ENCODE peak calls at places on chromosomes 13 and 19, in five cellular contexts. I is body of pancreas, A is adrenal gland, C is stomach, G is transverse colon. O is an unnamed sample.

GRCh38 chr19:15199219-15199651 is 1.6 kb downstream of the NOTCH3 start:
- DNase-seq in I (no peak), G (no peak), A (no peak), C (no peak), O (no peak)

GRCh38 chr19:34299576-34299975 is 45.2 kb downstream of the GARRE1 start:
- DNase-seq in I (no peak), C (no peak), A (no peak), G (no peak), O (no peak)

GRCh38 chr13:99293178-99293577 is 14.0 kb downstream of the GPR183 start:
- DNase-seq in C (no peak), G (no peak), I (no peak), A (no peak), O (no peak)

GRCh38 chr13:93847162-93847561 is 620.6 kb downstream of the GPC6 start:
- DNase-seq in I (no peak), G (no peak), C (no peak), A (no peak), O (no peak)

GRCh38 chr13:67574320-67575233 is 344.4 kb upstream of the PCDH9 start:
- DNase-seq in G (no peak), C (no peak), I (no peak), A (no peak), O (no peak)

GRCh38 chr19:34254552-34255432 is at the start of gene GARRE1:
- DNase-seq in C (peak; percentile 91), A (peak; percentile 88), I (peak; percentile 87), G (peak; percentile 46), O (peak; percentile 42)

GRCh38 chr13:30702006-30702405 is 33.3 kb upstream of the ALOX5AP start:
- DNase-seq in I (no peak), A (no peak), G (no peak), C (no peak), O (no peak)

GRCh38 chr19:9956956-9957355 is 20.6 kb upstream of the OLFM2 start:
- DNase-seq in A (no peak), C (no peak), I (no peak), G (no peak), O (no peak)

GRCh38 chr19:4692275-4693077 is 22.3 kb upstream of the MYDGF start:
- DNase-seq in A (no peak), C (no peak), G (no peak), I (no peak), O (no peak)

GRCh38 chr13:106534844-106535551 is 464 bp downstream of the EFNB2 start:
- DNase-seq in C (peak; percentile 35), G (no peak), A (no peak), I (peak; percentile 25), O (no peak)

GRCh38 chr13:75679459-75679858 is 43.3 kb downstream of the LMO7 start:
- DNase-seq in G (no peak), A (no peak), I (no peak), C (no peak), O (no peak)

GRCh38 chr19:29273000-29273691 is 60.2 kb upstream of the UQCRFS1 start:
- DNase-seq in I (no peak), A (no peak), G (no peak), C (no peak), O (no peak)

GRCh38 chr13:32745509-32745908 is 159.3 kb downstream of the PDS5B start:
- DNase-seq in C (no peak), G (no peak), I (no peak), A (no peak), O (no peak)

GRCh38 chr19:8208119-8208709 is 956 bp upstream of the CERS4 start:
- DNase-seq in G (no peak), I (peak; percentile 52), A (no peak), C (peak; percentile 60), O (no peak)

GRCh38 chr19:58212336-58213074 is 16.2 kb upstream of the ZNF544 start:
- DNase-seq in C (no peak), A (no peak), G (no peak), I (no peak), O (no peak)

GRCh38 chr13:40993119-40993518 is 26.0 kb downstream of the ELF1 start:
- DNase-seq in G (peak; percentile 26), C (no peak), A (no peak), I (peak; percentile 56), O (no peak)

GRCh38 chr13:89407357-89407756 is 1736.2 kb downstream of the SLITRK5 start:
- DNase-seq in G (no peak), C (no peak), A (no peak), I (no peak), O (no peak)

GRCh38 chr13:20177049-20177831 is 15.5 kb downstream of the GJB2 start:
- DNase-seq in I (no peak), A (no peak), C (no peak), G (no peak), O (no peak)

DNA sequence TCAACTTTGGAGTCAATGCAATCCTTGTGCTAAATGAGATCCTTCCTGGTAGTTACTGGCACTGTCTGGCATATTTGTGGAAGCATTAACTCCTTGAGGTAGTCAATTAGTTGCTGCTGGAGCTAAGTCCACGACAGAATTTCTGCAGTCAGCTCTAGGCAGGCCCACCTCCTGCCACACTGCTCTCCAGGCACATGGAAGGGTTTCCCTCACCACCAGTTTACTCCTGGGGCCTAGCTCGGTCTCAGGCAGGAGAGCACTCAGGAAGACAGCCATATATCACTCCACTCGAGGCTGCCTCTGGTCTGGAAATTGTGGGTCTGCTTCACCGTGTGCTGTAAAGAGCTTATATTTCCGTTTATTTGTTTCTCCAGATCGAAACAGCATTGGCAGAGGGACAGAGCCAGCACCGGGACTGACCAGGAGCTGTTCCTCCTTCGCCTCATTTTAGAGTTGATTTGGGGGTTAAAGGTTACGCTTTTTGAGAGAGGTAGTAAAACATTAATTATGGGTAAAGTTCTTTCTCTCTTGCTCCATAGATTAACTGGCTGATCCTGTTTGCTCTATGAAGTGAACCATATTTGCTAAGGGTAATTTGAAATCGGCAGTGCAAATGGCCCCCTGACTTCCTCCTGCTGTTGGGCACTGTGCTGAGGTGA is 20.6 kb upstream of the GTF3A start:
- DNase-seq in C (peak; percentile 79), G (peak; percentile 49), I (peak; percentile 62), A (no peak), O (no peak)
- TF ChIP-seq POLR2A in C (no peak), G (no peak), I (no peak), A (no peak), O (no peak)

GRCh38 chr13:37657134-37657533 is 58.6 kb upstream of the POSTN start:
- DNase-seq in G (no peak), I (no peak), C (no peak), A (no peak), O (no peak)
- TF ChIP-seq CTCF in G (no peak), I (no peak), C (no peak), A (no peak), O (no peak)

GRCh38 chr13:51817717-51818116 is 13.8 kb upstream of the DHRS12 start:
- DNase-seq in C (no peak), G (no peak), A (no peak), I (no peak), O (no peak)

GRCh38 chr13:51814071-51814470 is 10.1 kb upstream of the DHRS12 start:
- DNase-seq in C (no peak), I (no peak), G (no peak), A (no peak), O (no peak)

GRCh38 chr13:51815848-51816247 is 11.9 kb upstream of the DHRS12 start:
- DNase-seq in C (no peak), G (no peak), A (peak; percentile 50), I (peak; percentile 37), O (no peak)

GRCh38 chr13:51816604-51817254 is 12.8 kb upstream of the DHRS12 start:
- DNase-seq in C (no peak), A (no peak), I (no peak), G (no peak), O (no peak)

DNA sequence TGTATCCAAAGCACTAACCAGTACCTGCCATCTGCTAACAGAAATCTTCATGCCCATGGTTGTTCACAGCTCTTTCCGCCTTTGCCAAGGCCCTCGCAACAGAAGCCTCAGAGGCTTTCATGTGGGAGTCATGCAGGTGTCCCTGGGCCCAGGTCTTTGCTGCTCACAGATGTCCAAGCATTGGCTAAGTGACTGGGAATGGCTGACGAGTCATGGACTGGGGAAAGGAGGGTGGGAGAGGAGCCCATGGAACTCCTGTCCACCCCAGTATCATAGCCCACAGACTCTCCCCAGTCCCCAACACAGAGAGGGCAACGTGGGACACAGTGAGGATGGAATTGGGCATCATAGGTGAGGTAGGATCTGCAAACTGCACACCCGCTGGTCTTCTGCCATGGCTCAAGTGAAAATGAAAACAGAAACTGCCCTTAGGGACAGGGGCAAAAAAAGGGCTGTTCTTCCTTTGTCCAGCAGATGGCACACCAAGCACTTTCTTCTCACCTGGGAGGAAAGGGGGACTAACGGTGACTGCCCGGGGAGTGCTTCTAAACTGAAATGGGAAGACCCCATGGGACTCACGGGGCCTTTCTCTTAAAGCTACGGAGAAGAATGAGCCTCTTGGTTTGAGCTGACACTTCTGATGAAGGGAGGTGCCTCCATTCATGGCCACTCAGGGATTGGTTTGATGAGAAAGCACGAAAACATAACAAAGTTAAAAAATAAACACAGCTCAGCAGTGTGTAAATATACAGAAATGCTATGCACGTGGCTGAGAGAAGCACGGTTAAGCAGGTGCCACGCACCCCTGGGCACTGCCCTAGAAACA is 11.1 kb upstream of the DHRS12 start:
- DNase-seq in C (peak; percentile 78), A (peak; percentile 76), I (peak; percentile 76), G (peak; percentile 83), O (peak; percentile 62)
- H3K27ac ChIP-seq in C (peak overlapping the region; percentile 23), A (no peak overlapping the region), I (peak overlapping the region; percentile 80), G (no peak overlapping the region), O (peak overlapping the region; percentile 24)

GRCh38 chr19:18588611-18589379 is at the start of gene REX1BD:
- DNase-seq in C (peak; percentile 80), I (peak; percentile 82), G (peak; percentile 84), A (peak; percentile 79), O (peak; percentile 88)

GRCh38 chr19:18587962-18588610 is 512 bp upstream of the REX1BD start:
- DNase-seq in G (no peak), I (no peak), C (no peak), A (no peak), O (no peak)

GRCh38 chr19:18589380-18590272 is 1.0 kb downstream of the REX1BD start:
- DNase-seq in G (peak; percentile 77), I (peak; percentile 70), A (peak; percentile 79), C (peak; percentile 74), O (peak; percentile 80)

GRCh38 chr19:18591735-18592385 is 3.3 kb downstream of the REX1BD start:
- DNase-seq in C (no peak), A (no peak), I (no peak), G (no peak), O (no peak)

DNA sequence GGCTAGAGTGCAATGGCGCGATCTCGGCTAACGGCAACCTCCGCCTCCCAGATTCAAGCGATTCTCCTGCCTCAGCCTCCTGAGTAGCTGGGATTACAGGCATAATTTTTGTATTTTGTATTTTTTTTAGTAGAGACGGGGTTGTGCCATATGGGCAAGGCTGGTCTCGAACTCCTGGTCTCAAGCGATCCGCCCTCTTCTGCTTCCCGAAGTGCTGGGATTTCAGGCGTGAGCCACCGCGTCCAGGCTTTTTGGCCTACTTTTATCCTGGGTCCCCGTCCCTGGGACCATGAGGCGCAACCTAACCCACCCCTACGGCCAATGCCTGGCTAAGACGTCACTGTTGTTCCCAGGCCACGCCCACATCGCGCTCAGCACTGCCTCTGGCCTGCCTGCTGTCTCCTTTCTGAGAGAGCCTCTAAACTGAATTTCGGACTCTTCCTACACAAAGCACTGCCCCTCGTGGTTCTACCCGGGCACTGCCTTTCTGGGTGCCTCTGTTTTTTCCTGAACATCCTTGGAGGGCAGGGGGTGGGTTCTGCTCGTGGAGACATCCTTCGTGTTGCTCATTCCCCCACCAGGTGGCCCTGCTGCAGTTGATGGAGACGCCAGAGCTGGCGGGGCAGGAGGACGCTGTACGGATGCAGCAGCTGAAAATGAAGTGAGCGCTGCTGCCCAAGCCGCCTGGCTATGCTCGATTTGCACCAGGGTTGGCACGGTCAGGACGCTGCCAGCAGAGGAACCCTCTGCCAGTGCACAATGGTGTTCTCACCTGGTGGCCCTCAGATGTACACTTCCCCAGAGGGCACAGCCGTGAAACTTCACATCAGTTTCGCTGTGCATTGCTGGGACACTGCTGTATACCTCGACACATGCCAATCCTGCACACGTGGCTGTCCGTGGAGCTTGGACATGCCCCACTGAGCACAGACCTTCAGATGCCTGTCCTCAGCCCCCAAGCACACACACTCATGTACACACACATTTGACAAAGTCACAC is 2.0 kb downstream of the REX1BD start:
- DNase-seq in A (no peak), C (no peak), I (no peak), G (peak; percentile 49), O (no peak)
- TF ChIP-seq POLR2A in A (no peak), C (no peak), I (no peak), G (no peak), O (peak; percentile 6)

O was measured in heart left ventricle.